ENCODE peak calls at places on chromosomes 11 and 22, in six cellular contexts. U, E, F, X, R and O are unnamed samples.
A peak's percentile ranks its signal among the peaks of the same experiment; 100 is the strongest.

GRCh38 chr22:38724926-38725571 is 19.3 kb downstream of the GTPBP1 start:
- DNase-seq in U (peak; percentile 49), E (peak; percentile 39), F (no peak), X (peak; percentile 58), R (peak; percentile 50), O (peak; percentile 54)

GRCh38 chr22:25716637-25717036 is 25.4 kb upstream of the MYO18B start:
- DNase-seq in U (no peak), E (no peak), F (no peak), X (no peak), R (no peak), O (no peak)

GRCh38 chr11:128902515-128903066 is 11.4 kb downstream of the KCNJ5 start:
- DNase-seq in U (no peak), E (no peak), F (no peak), X (no peak), R (no peak), O (no peak)

GRCh38 chr11:64918056-64918455 is 1.0 kb upstream of the ATG2A start:
- DNase-seq in U (peak; percentile 32), E (no peak), F (no peak), X (peak; percentile 16), R (peak; percentile 54), O (peak; percentile 70)

GRCh38 chr11:46745328-46745727 is 26.3 kb downstream of the F2 start:
- DNase-seq in U (no peak), E (no peak), F (no peak), X (no peak), R (no peak), O (no peak)

GRCh38 chr11:60753309-60753708 is 3.4 kb upstream of the MS4A15 start:
- DNase-seq in U (peak; percentile 33), E (no peak), F (no peak), X (no peak), R (no peak), O (no peak)

GRCh38 chr11:76419896-76420295 is 24.9 kb upstream of the EMSY start:
- DNase-seq in U (peak; percentile 30), E (peak; percentile 45), F (no peak), X (peak; percentile 15), R (peak; percentile 7), O (peak; percentile 44)

GRCh38 chr11:69369945-69370344 is 76.0 kb downstream of the MYEOV start:
- DNase-seq in U (no peak), E (no peak), F (no peak), X (no peak), R (no peak), O (no peak)

GRCh38 chr11:70029115-70029830 is 48.8 kb upstream of the ANO1 start:
- DNase-seq in U (no peak), E (no peak), F (no peak), X (no peak), R (no peak), O (no peak)

GRCh38 chr22:43777204-43777671 is 34.9 kb downstream of the EFCAB6 start:
- DNase-seq in U (peak; percentile 10), E (no peak), F (no peak), X (no peak), R (peak; percentile 19), O (no peak)

GRCh38 chr11:61025819-61026120 is 54.3 kb downstream of the CD6 start:
- DNase-seq in U (no peak), E (no peak), F (no peak), X (no peak), R (no peak), O (no peak)

GRCh38 chr11:112632866-112633505 is 328.2 kb upstream of the NCAM1 start:
- DNase-seq in U (no peak), E (no peak), F (no peak), X (no peak), R (no peak), O (no peak)

GRCh38 chr11:93652679-93653078 is 8.8 kb upstream of the CEP295 start:
- DNase-seq in U (no peak), E (no peak), F (no peak), X (no peak), R (no peak), O (no peak)

GRCh38 chr11:9462172-9462799 is 1.5 kb downstream of the ZNF143 start:
- DNase-seq in U (no peak), E (no peak), F (no peak), X (no peak), R (no peak), O (no peak)

GRCh38 chr11:30016588-30017363 is at the start of gene KCNA4:
- DNase-seq in U (peak; percentile 2), E (peak; percentile 43), F (no peak), X (no peak), R (no peak), O (no peak)

GRCh38 chr11:841981-842369 is 354 bp downstream of the POLR2L start:
- DNase-seq in U (no peak), E (no peak), F (no peak), X (no peak), R (no peak), O (peak; percentile 55)
- TF ChIP-seq MYC in U (no peak), E (no peak), F (no peak), X (no peak), R (no peak), O (no peak)

DNA sequence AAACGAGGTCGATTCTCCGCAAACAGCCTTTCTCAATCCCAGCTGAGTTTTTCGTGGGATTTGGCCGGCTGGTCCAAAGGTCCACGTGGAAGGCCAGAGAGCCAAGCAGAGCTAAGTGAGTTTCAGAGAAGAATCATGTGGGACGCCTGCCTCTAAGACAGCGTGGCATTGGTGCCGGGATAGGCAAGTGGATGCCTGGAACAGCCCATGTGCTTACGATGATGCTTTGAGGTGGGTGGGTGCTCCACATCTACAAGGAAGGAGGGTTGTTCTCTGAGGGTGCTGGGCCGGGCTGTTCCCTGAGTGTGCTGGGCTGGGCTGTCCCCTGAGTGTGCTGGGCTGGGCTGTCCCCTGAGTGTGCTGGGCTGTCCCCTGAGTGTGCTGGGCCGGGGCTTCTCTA is 41.4 kb downstream of the MUC2 start:
- DNase-seq in U (no peak), E (no peak), F (no peak), X (no peak), R (no peak), O (no peak)
- TF ChIP-seq MYC in U (no peak), E (no peak), F (no peak), X (no peak), R (no peak), O (no peak)

GRCh38 chr11:111135101-111135500 is 110.4 kb upstream of the POU2AF2 start:
- DNase-seq in U (no peak), E (no peak), F (no peak), X (no peak), R (no peak), O (no peak)

DNA sequence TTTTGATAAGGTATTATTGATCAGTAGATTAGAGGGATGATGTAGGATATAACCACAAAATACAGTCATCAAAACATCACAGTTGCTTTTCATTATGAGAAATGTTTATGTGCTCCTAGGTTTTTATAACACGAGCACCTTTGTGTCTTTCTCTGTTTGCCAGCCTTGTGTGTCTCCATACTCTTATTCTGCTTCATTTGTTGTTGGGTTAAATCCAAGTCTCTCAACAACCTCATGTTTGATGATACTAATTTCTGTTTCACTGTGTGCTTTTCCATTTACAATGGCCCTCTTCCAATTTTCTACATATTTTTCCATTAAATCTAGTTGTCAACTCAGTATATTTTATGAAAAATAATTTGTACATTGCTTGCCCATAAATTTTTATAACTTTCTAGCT is 107.7 kb upstream of the POU2AF2 start:
- DNase-seq in U (no peak), E (no peak), F (no peak), X (no peak), R (no peak), O (no peak)
- TF ChIP-seq MYC in U (no peak), E (no peak), F (no peak), X (no peak), R (no peak), O (no peak)

DNA sequence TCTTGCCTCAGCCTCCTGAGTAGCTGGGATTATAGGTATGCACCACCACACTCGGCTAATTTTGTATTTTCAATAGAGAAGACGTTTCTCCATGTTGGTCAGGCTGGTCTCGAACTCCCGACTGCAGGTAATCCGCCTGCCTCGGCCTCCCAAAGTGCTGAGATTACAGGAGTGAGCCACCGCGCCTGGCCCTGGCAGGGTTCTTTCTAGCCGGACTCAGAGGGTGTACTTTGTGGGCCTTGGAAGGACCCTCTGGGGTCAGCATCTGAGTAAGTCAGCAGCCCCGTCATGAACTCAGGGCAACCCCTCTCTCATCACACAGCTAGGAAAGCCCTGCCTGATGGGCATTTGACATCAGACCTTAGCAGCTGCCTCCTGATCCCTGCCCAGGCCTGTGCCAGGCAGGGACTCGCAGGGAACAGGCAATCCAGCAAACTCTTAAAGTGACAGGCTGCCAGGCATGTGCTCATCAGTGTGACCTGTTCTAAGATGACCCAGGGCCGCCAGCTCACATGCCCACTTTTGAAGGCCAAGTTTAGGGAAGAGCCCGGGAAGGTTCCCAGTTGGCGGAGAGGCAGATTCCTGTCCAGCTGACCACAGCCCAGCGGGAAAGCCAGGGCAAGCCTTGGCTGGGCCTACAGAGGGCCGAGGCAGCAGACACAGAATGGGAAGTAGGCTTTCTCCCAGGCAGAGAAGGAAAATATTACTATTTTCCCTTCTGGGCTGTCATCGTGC is 92.9 kb downstream of the MORC2 start:
- DNase-seq in U (no peak), E (no peak), F (no peak), X (no peak), R (no peak), O (no peak)
- TF ChIP-seq MYC in U (no peak), E (no peak), F (no peak), X (no peak), R (no peak), O (no peak)

GRCh38 chr22:20083891-20084546 is 4.0 kb downstream of the DGCR8 start:
- DNase-seq in U (no peak), E (no peak), F (no peak), X (no peak), R (no peak), O (no peak)

GRCh38 chr22:20086101-20086599 is 6.1 kb downstream of the DGCR8 start:
- DNase-seq in U (no peak), E (no peak), F (no peak), X (no peak), R (no peak), O (no peak)

GRCh38 chr22:20083157-20083890 is 3.3 kb downstream of the DGCR8 start:
- DNase-seq in U (no peak), E (no peak), F (no peak), X (no peak), R (no peak), O (no peak)

GRCh38 chr22:20085651-20086050 is 5.6 kb downstream of the DGCR8 start:
- DNase-seq in U (no peak), E (no peak), F (no peak), X (no peak), R (no peak), O (no peak)

DNA sequence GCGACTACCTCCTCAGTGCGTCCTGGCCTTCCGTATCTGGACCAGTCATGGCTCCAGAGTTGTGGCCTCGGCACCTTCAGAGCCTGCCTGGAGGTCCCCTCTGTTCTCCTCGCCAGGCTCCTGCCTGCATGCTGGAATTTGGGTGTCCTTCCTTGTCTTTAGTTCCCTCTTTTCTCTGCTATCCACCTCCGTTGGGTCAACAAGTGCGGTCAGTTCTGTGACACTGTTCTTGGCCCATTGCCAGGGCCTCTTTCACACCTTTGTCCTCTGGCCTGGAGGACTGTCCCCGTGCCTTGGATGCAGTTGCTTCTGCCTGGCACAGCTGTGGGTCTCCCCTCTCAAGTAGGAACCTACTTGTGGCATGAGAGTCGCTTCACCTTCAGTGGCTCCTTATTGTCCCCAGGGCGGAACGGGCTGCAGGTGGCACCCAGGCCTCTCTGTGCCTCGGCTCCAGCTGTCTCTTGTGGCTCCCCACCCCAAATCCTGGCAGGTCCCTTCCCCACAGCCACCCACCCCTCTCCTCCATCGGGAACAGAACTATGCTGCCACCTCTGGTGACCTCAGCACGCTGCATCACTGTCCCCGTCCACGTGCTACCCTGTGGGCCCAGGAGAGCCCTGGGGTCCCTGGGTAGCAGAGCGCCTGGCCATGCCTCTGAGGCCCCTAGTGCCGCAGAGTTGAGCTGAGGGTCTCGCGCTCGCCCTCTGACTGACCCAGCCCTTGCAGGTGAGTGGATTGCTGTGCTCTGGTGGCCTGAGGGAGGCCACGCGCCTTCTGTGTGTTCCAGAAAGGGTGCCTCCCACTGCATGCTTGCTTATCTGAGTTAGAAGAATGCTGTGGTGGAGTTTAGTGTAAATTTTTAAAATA is 4.7 kb downstream of the DGCR8 start:
- DNase-seq in U (no peak), E (peak; percentile 97), F (no peak), X (peak; percentile 50), R (no peak), O (peak; percentile 45)
- TF ChIP-seq MYC in U (no peak), E (peak; percentile 100), F (no peak), X (peak; percentile 95), R (no peak), O (peak; percentile 47)